ENCODE peak calls at places on chromosomes 13 and 19, in five cellular contexts. Z, B, P, M and A are unnamed samples.

GRCh38 chr13:77356155-77356554 is 29.3 kb upstream of the MYCBP2 start:
- DNase-seq in Z (no peak), B (no peak), P (no peak), M (no peak), A (no peak)

GRCh38 chr19:45477713-45478453 is 10.1 kb downstream of the FOSB start:
- DNase-seq in Z (no peak), B (no peak), P (no peak), M (no peak), A (no peak)

GRCh38 chr13:33691980-33692379 is 126.0 kb upstream of the RFC3 start:
- DNase-seq in Z (no peak), B (no peak), P (no peak), M (no peak), A (no peak)

GRCh38 chr13:42681394-42681793 is 100.0 kb upstream of the FAM216B start:
- DNase-seq in Z (no peak), B (no peak), P (no peak), M (no peak), A (no peak)

GRCh38 chr13:75302031-75302430 is 179.9 kb downstream of the TBC1D4 start:
- DNase-seq in Z (no peak), B (no peak), P (no peak), M (no peak), A (no peak)

GRCh38 chr19:33463194-33463593 is 58.4 kb downstream of the PEPD start:
- DNase-seq in Z (no peak), B (no peak), P (no peak), M (no peak), A (no peak)

GRCh38 chr13:94157705-94158218 is 321.7 kb downstream of the DCT start:
- DNase-seq in Z (no peak), B (no peak), P (no peak), M (no peak), A (no peak)

GRCh38 chr13:83796364-83796763 is 85.9 kb downstream of the SLITRK1 start:
- DNase-seq in Z (no peak), B (no peak), P (no peak), M (no peak), A (no peak)

GRCh38 chr19:23460656-23461055 is 65.4 kb upstream of the ZNF91 start:
- DNase-seq in Z (no peak), B (no peak), P (no peak), M (no peak), A (no peak)

GRCh38 chr19:1469936-1470863 is 8.8 kb downstream of the C19orf25 start:
- DNase-seq in Z (no peak), B (peak), P (peak), M (peak), A (no peak)

GRCh38 chr13:111470933-111471332 is 150.5 kb downstream of the TEX29 start:
- DNase-seq in Z (peak), B (no peak), P (no peak), M (no peak), A (no peak)

GRCh38 chr19:18292460-18292809 is 11.0 kb upstream of the JUND start:
- DNase-seq in Z (no peak), B (peak), P (no peak), M (no peak), A (no peak)

GRCh38 chr19:45769054-45769782 is at the start of gene SIX5:
- DNase-seq in Z (peak), B (peak), P (peak), M (peak), A (peak)

GRCh38 chr13:65159803-65160202 is 2070.3 kb downstream of the PCDH9 start:
- DNase-seq in Z (no peak), B (no peak), P (no peak), M (no peak), A (no peak)

GRCh38 chr19:5316138-5316537 is 24.5 kb downstream of the PTPRS start:
- DNase-seq in Z (no peak), B (no peak), P (no peak), M (no peak), A (no peak)

GRCh38 chr19:1045247-1045603 is 5.3 kb downstream of the ABCA7 start:
- DNase-seq in Z (no peak), B (no peak), P (peak), M (peak), A (no peak)

GRCh38 chr19:50387176-50387867 is 3.2 kb downstream of the POLD1 start:
- DNase-seq in Z (no peak), B (no peak), P (no peak), M (no peak), A (no peak)

GRCh38 chr13:30868806-30869470 is 37.1 kb upstream of the MEDAG start:
- DNase-seq in Z (no peak), B (no peak), P (no peak), M (no peak), A (no peak)

GRCh38 chr19:28883241-28883693 is 329.7 kb downstream of the UQCRFS1 start:
- DNase-seq in Z (peak), B (peak), P (no peak), M (no peak), A (no peak)

GRCh38 chr13:28321751-28322150 is 173.2 kb downstream of the FLT1 start:
- DNase-seq in Z (no peak), B (no peak), P (no peak), M (no peak), A (no peak)

GRCh38 chr19:48645652-48646191 is at the start of gene CA11:
- DNase-seq in Z (no peak), B (no peak), P (no peak), M (no peak), A (no peak)

GRCh38 chr13:51734786-51735185 is 69.2 kb downstream of the DHRS12 start:
- DNase-seq in Z (no peak), B (no peak), P (no peak), M (no peak), A (no peak)

GRCh38 chr19:50214699-50215543 is 11.5 kb downstream of the MYH14 start:
- DNase-seq in Z (no peak), B (peak), P (peak), M (peak), A (no peak)

GRCh38 chr19:51595190-51595589 is 24.1 kb downstream of the ZNF175 start:
- DNase-seq in Z (no peak), B (no peak), P (no peak), M (no peak), A (no peak)
- H3K4me3 ChIP-seq in Z (no peak), B (no peak), P (no peak), M (peak), A (peak)

GRCh38 chr13:67258482-67258881 is 28.3 kb upstream of the PCDH9 start:
- DNase-seq in Z (no peak), B (no peak), P (no peak), M (no peak), A (no peak)

DNA sequence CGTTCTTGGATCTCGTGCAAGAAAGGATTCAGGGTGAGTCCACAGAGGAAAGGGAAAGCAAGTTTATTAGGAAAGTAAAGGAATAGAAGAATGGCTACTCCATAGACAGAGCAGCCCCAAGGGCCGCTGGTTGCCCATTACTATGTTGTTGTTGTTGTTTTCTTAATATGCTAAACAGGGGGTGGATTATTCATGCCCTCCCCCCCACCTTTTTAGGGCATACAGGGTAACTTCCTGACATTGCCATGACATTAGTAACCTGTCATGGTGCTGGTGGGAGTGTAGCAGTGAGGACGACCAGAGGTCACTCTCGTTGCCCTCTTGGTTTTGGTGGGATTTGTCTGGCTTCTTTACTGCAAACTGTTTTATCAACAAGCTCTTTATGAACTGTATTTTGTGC is 29.1 kb upstream of the PCDH9 start:
- DNase-seq in Z (no peak), B (no peak), P (no peak), M (no peak), A (no peak)
- TF ChIP-seq POLR2AphosphoS5 in Z (no peak), B (no peak), P (no peak), M (no peak), A (no peak)

DNA sequence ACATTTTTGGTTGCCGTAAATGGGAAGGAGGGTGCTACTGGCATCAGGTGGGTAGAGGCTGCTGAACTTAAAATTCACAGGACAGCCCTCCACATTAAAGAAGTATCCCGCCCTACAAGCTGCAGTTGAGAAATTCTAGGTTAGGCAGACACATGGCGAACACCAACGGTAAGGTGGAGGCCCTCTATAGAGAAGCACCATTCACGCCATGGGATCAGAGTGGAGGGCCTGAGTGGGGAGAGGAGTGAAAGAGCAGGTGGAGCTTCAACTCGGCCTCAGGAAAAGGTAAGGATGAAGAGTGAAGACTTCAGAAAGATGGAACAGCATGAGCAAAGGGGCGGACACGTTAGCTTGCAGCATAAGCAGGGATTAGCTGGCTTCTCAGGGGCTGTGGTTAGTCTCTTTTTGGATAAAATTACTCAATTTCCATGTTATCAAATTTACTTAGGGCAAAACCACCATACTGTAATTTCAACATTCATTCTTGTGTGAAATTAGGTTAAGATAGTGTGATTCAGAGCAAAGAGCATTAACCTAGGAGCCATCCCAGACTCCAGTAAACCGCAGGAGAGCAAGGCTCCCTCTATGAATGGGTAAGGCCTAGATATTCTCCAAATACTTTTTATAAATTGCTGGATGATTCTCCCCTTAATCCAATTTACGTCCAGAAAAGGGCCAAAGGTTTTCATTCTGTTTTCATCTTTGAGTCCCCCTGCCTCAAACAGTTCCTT is 1.2 kb downstream of the EEF1AKMT1 start:
- DNase-seq in Z (no peak), B (no peak), P (no peak), M (no peak), A (no peak)
- H3K4me3 ChIP-seq in Z (peak), B (peak), P (no peak), M (peak), A (peak)

GRCh38 chr13:25977671-25978070 is 74.1 kb downstream of the SHISA2 start:
- DNase-seq in Z (no peak), B (no peak), P (no peak), M (no peak), A (peak)

GRCh38 chr13:25977216-25977615 is 74.6 kb downstream of the SHISA2 start:
- DNase-seq in Z (no peak), B (no peak), P (no peak), M (no peak), A (no peak)

GRCh38 chr13:25981060-25981459 is 70.8 kb downstream of the SHISA2 start:
- DNase-seq in Z (no peak), B (no peak), P (no peak), M (no peak), A (no peak)

GRCh38 chr13:25980255-25980654 is 71.6 kb downstream of the SHISA2 start:
- DNase-seq in Z (no peak), B (no peak), P (no peak), M (peak), A (no peak)

GRCh38 chr13:25978961-25979360 is 72.9 kb downstream of the SHISA2 start:
- DNase-seq in Z (no peak), B (no peak), P (no peak), M (no peak), A (no peak)
- TF ChIP-seq POLR2AphosphoS5 in Z (no peak), B (no peak), P (no peak), M (no peak), A (no peak)

GRCh38 chr19:58393725-58394033 is 1.8 kb upstream of the RNF225 start:
- DNase-seq in Z (no peak), B (no peak), P (no peak), M (no peak), A (no peak)

GRCh38 chr19:58394821-58395219 is 636 bp upstream of the RNF225 start:
- DNase-seq in Z (no peak), B (no peak), P (no peak), M (no peak), A (no peak)

GRCh38 chr19:58395979-58396627 is 647 bp downstream of the RNF225 start:
- DNase-seq in Z (no peak), B (no peak), P (no peak), M (no peak), A (no peak)

GRCh38 chr19:58396691-58397532 is 1.5 kb downstream of the RNF225 start:
- DNase-seq in Z (no peak), B (no peak), P (no peak), M (no peak), A (no peak)

GRCh38 chr19:58395220-58395978 is at the start of gene RNF225:
- DNase-seq in Z (no peak), B (peak), P (peak), M (no peak), A (no peak)
- H3K4me3 ChIP-seq in Z (no peak), B (no peak), P (no peak), M (no peak), A (no peak)